ENCODE peak calls at places on chromosome 12, in ten cellular contexts. Q is OCI-LY7, J is GM23248, S is PC-9, B is hepatocyte, F is SK-N-SH, I is GM23338, D is MM.1S, A is HCT116, V is Karpas-422. C is an unnamed sample. For H3K9me2, the result is how much of the 10 kb centered on the place peaks cover.

GRCh38 chr12:31008961-31009840 is 64.5 kb upstream of the DDX11 start:
- DNase-seq in Q (no peak), J (no peak), S (no peak), B (no peak), F (no peak), I (no peak), D (no peak), A (no peak), V (no peak), C (no peak)

GRCh38 chr12:46628176-46628575 is 197.6 kb downstream of the SLC38A4 start:
- DNase-seq in Q (no peak), J (peak), S (no peak), B (no peak), F (no peak), I (no peak), D (no peak), A (no peak), V (no peak), C (no peak)

GRCh38 chr12:47652491-47653234 is 53.2 kb downstream of the RPAP3 start:
- DNase-seq in Q (peak), J (peak), S (no peak), B (peak), F (no peak), I (peak), D (no peak), A (no peak), V (peak), C (no peak)

GRCh38 chr12:27868165-27868564 is 88.1 kb upstream of the MANSC4 start:
- DNase-seq in Q (no peak), J (peak), S (no peak), B (no peak), F (no peak), I (no peak), D (no peak), A (no peak), V (no peak), C (no peak)

GRCh38 chr12:75738486-75738885 is 227.1 kb upstream of the KRR1 start:
- DNase-seq in Q (no peak), J (peak), S (no peak), B (no peak), F (no peak), I (no peak), D (no peak), A (no peak), V (peak), C (no peak)

GRCh38 chr12:123031171-123031845 is 50.8 kb downstream of the ARL6IP4 start:
- DNase-seq in Q (no peak), J (no peak), S (no peak), B (no peak), F (no peak), I (no peak), D (no peak), A (no peak), V (no peak), C (no peak)

GRCh38 chr12:15698377-15698867 is 90.8 kb downstream of the EPS8 start:
- DNase-seq in Q (no peak), J (no peak), S (no peak), B (no peak), F (no peak), I (peak), D (no peak), A (no peak), V (no peak), C (no peak)

GRCh38 chr12:56687225-56688128 is 607 bp downstream of the PTGES3 start:
- DNase-seq in Q (peak), J (peak), S (peak), B (peak), F (no peak), I (no peak), D (peak), A (no peak), V (peak), C (peak)

GRCh38 chr12:124947013-124947412 is 32.6 kb upstream of the UBC start:
- DNase-seq in Q (no peak), J (no peak), S (no peak), B (no peak), F (no peak), I (no peak), D (no peak), A (no peak), V (no peak), C (no peak)

GRCh38 chr12:83615152-83615551 is 928.4 kb downstream of the TMTC2 start:
- DNase-seq in Q (no peak), J (no peak), S (no peak), B (no peak), F (no peak), I (no peak), D (no peak), A (no peak), V (no peak), C (no peak)

GRCh38 chr12:54125950-54126695 is 62.7 kb downstream of the SMUG1 start:
- DNase-seq in Q (no peak), J (peak), S (no peak), B (no peak), F (peak), I (peak), D (no peak), A (no peak), V (no peak), C (no peak)

GRCh38 chr12:66861157-66861750 is 182.4 kb upstream of the GRIP1 start:
- DNase-seq in Q (peak), J (peak), S (peak), B (peak), F (peak), I (peak), D (peak), A (peak), V (peak), C (peak)

GRCh38 chr12:84497819-84498218 is 414.8 kb downstream of the SLC6A15 start:
- DNase-seq in Q (no peak), J (peak), S (no peak), B (no peak), F (no peak), I (peak), D (no peak), A (peak), V (peak), C (peak)

GRCh38 chr12:21773263-21773741 is 1.2 kb downstream of the KCNJ8 start:
- DNase-seq in Q (no peak), J (peak), S (no peak), B (peak), F (peak), I (peak), D (no peak), A (peak), V (peak), C (peak)

GRCh38 chr12:59383426-59383822 is 212.4 kb upstream of the SLC16A7 start:
- DNase-seq in Q (no peak), J (peak), S (no peak), B (no peak), F (no peak), I (no peak), D (no peak), A (no peak), V (no peak), C (no peak)

GRCh38 chr12:47986266-47986610 is 18.0 kb downstream of the COL2A1 start:
- DNase-seq in Q (no peak), J (no peak), S (no peak), B (no peak), F (no peak), I (no peak), D (no peak), A (no peak), V (no peak), C (no peak)

GRCh38 chr12:8493084-8493483 is 20.2 kb upstream of the CLEC4D start:
- DNase-seq in Q (peak), J (no peak), S (no peak), B (no peak), F (no peak), I (no peak), D (peak), A (no peak), V (peak), C (no peak)

GRCh38 chr12:113850309-113851056 is 115.6 kb downstream of the RBM19 start:
- DNase-seq in Q (no peak), J (no peak), S (no peak), B (no peak), F (no peak), I (no peak), D (no peak), A (no peak), V (no peak), C (no peak)

GRCh38 chr12:118187746-118188390 is 51.9 kb downstream of the PEBP1 start:
- DNase-seq in Q (no peak), J (no peak), S (no peak), B (no peak), F (peak), I (no peak), D (no peak), A (no peak), V (no peak), C (no peak)

GRCh38 chr12:32583535-32583934 is 95.6 kb upstream of the DNM1L start:
- DNase-seq in Q (no peak), J (peak), S (no peak), B (peak), F (no peak), I (no peak), D (no peak), A (no peak), V (no peak), C (peak)

GRCh38 chr12:116361404-116362223 is 84.1 kb upstream of the MED13L start:
- DNase-seq in Q (peak), J (no peak), S (no peak), B (no peak), F (no peak), I (no peak), D (peak), A (no peak), V (no peak), C (no peak)

GRCh38 chr12:103421402-103421801 is 74.4 kb downstream of the C12orf42 start:
- DNase-seq in Q (no peak), J (no peak), S (no peak), B (no peak), F (no peak), I (no peak), D (no peak), A (no peak), V (no peak), C (no peak)

GRCh38 chr12:27906658-27907473 is 65.7 kb downstream of the PTHLH start:
- DNase-seq in Q (no peak), J (peak), S (no peak), B (peak), F (no peak), I (no peak), D (no peak), A (no peak), V (no peak), C (no peak)

GRCh38 chr12:86727151-86727550 is 471.0 kb upstream of the MGAT4C start:
- DNase-seq in Q (no peak), J (peak), S (no peak), B (no peak), F (no peak), I (no peak), D (no peak), A (no peak), V (no peak), C (peak)

GRCh38 chr12:41514050-41514449 is 325.9 kb downstream of the PDZRN4 start:
- DNase-seq in Q (no peak), J (no peak), S (no peak), B (no peak), F (no peak), I (no peak), D (peak), A (no peak), V (peak), C (no peak)

GRCh38 chr12:110501378-110501721 is 561 bp downstream of the VPS29 start:
- DNase-seq in Q (peak), J (peak), S (no peak), B (peak), F (peak), I (peak), D (peak), A (no peak), V (peak), C (peak)

GRCh38 chr12:27193854-27194544 is 50.1 kb upstream of the STK38L start:
- DNase-seq in Q (no peak), J (peak), S (no peak), B (peak), F (peak), I (no peak), D (no peak), A (no peak), V (no peak), C (no peak)

GRCh38 chr12:1920436-1920835 is 2.0 kb upstream of the CACNA2D4 start:
- DNase-seq in Q (no peak), J (no peak), S (no peak), B (peak), F (no peak), I (no peak), D (no peak), A (no peak), V (no peak), C (no peak)

DNA sequence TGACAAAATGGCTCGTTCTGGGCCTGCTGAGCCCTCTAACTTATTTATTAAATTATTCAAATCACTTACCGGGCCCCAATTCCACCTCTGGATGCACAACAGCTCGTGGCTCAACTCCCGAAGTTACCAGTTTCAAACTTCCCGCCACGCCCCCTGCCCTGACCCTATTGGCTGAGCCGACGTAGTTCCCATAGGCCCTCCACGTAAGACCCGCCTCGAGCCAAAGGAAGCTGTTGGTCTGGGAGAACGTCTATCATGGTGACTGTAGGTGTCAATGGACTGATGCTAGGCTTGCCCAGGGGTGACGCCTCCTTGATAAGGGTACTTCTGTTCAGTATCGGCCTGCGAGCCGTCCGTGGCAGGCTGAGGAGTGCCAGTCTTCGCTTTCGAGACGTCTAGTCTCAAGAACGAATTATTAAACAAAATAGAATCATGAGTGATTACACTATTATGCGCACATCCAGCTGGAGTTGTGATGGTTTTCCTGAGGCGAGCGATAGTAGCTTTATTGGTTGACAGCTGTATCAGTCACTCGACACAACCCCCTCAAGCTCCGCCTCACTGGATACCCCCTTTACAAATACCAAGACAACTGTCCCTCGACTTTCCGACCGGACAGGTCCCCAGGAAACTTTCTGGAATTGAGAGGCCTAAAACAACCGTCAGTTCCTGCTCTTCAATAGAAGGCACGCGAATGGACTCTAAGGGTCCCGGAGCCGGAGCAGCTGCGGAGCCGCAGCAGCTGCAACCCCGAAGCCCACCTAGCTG is at the start of gene CDCA3:
- DNase-seq in Q (peak), J (peak), S (peak), B (peak), F (peak), I (peak), D (peak), A (peak), V (peak), C (peak)
- H3K9me2 ChIP-seq in Q (under half), J (under half), S (under half), B (under half), F (under half), I (under half), D (under half), A (under half), V (under half), C (under half)

GRCh38 chr12:88084210-88084609 is 55.0 kb upstream of the C12orf50 start:
- DNase-seq in Q (no peak), J (no peak), S (no peak), B (no peak), F (no peak), I (no peak), D (no peak), A (no peak), V (no peak), C (no peak)

GRCh38 chr12:88081247-88081646 is 52.0 kb upstream of the C12orf50 start:
- DNase-seq in Q (no peak), J (no peak), S (no peak), B (no peak), F (no peak), I (no peak), D (no peak), A (no peak), V (no peak), C (no peak)

DNA sequence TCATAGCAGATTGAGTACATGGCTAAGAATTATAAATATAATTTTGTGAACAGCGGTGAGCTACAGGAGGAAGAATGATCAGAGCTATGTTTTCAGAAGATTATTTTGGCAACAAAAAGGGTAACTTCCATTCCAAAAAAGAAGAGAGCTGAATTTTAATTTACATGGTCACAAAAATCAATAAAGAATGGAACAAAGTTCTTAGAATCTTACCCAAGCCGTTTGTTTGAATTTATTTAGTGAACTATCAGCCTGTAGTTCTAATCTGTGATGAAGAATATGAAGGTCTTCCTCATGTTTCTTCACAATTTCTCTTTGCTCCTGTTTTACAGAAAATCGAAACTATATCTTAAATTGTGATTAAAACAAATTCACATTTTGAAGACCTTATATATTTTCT is 54.4 kb upstream of the C12orf50 start:
- DNase-seq in Q (no peak), J (no peak), S (no peak), B (no peak), F (no peak), I (no peak), D (no peak), A (no peak), V (no peak), C (no peak)
- H3K9me2 ChIP-seq in Q (under half), J (under half), S (under half), B (under half), F (under half), I (under half), D (under half), A (under half), V (under half), C (under half)

GRCh38 chr12:12480074-12480473 is 82.6 kb downstream of the DUSP16 start:
- DNase-seq in Q (no peak), J (no peak), S (no peak), B (no peak), F (no peak), I (no peak), D (no peak), A (no peak), V (no peak), C (no peak)
- H3K9me2 ChIP-seq in Q (under half), J (under half), S (under half), B (under half), F (under half), I (under half), D (under half), A (under half), V (under half), C (under half)

GRCh38 chr12:3992945-3993344 is 119.7 kb upstream of the PARP11 start:
- DNase-seq in Q (no peak), J (no peak), S (no peak), B (no peak), F (no peak), I (no peak), D (no peak), A (no peak), V (no peak), C (no peak)

GRCh38 chr12:3990356-3990975 is 117.3 kb upstream of the PARP11 start:
- DNase-seq in Q (no peak), J (no peak), S (no peak), B (no peak), F (no peak), I (no peak), D (no peak), A (no peak), V (no peak), C (no peak)

GRCh38 chr12:3994500-3994899 is 121.3 kb upstream of the PARP11 start:
- DNase-seq in Q (no peak), J (no peak), S (no peak), B (no peak), F (no peak), I (no peak), D (no peak), A (no peak), V (no peak), C (no peak)

GRCh38 chr12:3989218-3989550 is 116.0 kb upstream of the PARP11 start:
- DNase-seq in Q (no peak), J (no peak), S (no peak), B (no peak), F (no peak), I (no peak), D (no peak), A (no peak), V (no peak), C (no peak)

DNA sequence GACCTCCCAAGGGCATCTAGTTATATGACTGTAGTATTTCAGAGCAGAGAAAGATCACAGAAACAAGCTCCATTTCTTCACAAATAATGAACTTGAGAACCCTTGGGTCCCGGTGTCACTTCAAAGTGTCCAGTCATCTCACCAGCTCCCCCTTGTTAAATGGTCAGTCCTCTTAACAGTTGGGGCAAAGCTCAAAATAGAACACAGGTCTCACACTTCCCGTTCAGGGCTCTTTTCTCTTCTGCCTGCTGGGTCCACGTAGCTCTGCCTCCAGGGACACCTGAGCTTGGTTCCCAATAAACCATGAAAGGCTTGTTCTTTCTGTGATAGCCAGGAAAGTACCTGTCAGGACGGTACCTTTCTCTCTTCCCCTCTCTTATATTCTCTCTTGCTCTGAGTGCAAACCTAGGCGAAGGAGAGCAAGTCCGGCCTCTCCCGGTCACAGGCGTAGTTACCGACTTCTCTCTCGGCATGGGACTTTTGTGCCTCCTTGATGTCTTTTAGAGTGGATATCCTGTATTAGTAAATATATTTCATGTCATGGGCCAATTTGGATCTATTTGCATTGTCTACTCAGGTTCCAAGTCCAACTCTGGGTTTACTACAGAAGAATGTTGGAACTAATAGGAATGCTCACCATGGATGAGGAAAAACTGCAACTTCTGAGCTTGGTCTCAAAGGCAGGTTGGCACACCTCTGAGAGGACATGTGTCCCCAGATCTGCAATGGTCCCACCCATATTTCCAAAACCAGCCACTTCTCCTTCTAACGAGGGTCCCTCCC is 118.8 kb upstream of the PARP11 start:
- DNase-seq in Q (no peak), J (no peak), S (no peak), B (no peak), F (no peak), I (no peak), D (no peak), A (no peak), V (no peak), C (no peak)
- H3K9me2 ChIP-seq in Q (under half), J (under half), S (under half), B (under half), F (under half), I (under half), D (under half), A (under half), V (under half), C (under half)

GRCh38 chr12:98721204-98721702 is 76.2 kb downstream of the APAF1 start:
- DNase-seq in Q (no peak), J (no peak), S (no peak), B (no peak), F (no peak), I (no peak), D (no peak), A (no peak), V (no peak), C (no peak)

GRCh38 chr12:98727196-98727595 is 82.1 kb downstream of the APAF1 start:
- DNase-seq in Q (no peak), J (no peak), S (no peak), B (no peak), F (no peak), I (no peak), D (no peak), A (no peak), V (peak), C (no peak)

GRCh38 chr12:98725481-98726247 is 80.6 kb downstream of the APAF1 start:
- DNase-seq in Q (peak), J (peak), S (peak), B (peak), F (peak), I (peak), D (peak), A (peak), V (peak), C (peak)

GRCh38 chr12:98719515-98720504 is 74.7 kb downstream of the APAF1 start:
- DNase-seq in Q (no peak), J (no peak), S (no peak), B (no peak), F (no peak), I (no peak), D (no peak), A (no peak), V (peak), C (no peak)

GRCh38 chr12:98724384-98725155 is 79.5 kb downstream of the APAF1 start:
- DNase-seq in Q (no peak), J (peak), S (no peak), B (no peak), F (no peak), I (no peak), D (no peak), A (no peak), V (no peak), C (no peak)
- H3K9me2 ChIP-seq in Q (under half), J (under half), S (under half), B (under half), F (under half), I (under half), D (under half), A (under half), V (under half), C (under half)

C was measured in PC-3.